ENCODE peak calls at places on chromosomes 13 and 19, in eight cellular contexts. F is AG09319, U is left cardiac atrium, E is cardiac fibroblast, I is NCI-H1417, J is iPS-NIHi11, K is T-cell, T is mucosa of gallbladder. C is an unnamed sample.

GRCh38 chr19:11461453-11461852 is 19.4 kb downstream of the ELAVL3 start:
- DNase-seq in E (no peak), I (no peak), K (no peak), U (no peak), F (no peak), J (no peak), T (no peak), C (no peak)

GRCh38 chr13:99206226-99206625 is 5.6 kb downstream of the UBAC2 start:
- DNase-seq in I (no peak), T (no peak), K (no peak), F (no peak), U (no peak), E (no peak), J (no peak), C (no peak)

GRCh38 chr19:29260477-29261317 is 47.7 kb upstream of the UQCRFS1 start:
- DNase-seq in K (no peak), J (peak), E (peak), U (no peak), T (no peak), F (no peak), I (peak), C (no peak)

GRCh38 chr19:47226426-47227346 is 4.3 kb downstream of the BBC3 start:
- DNase-seq in I (peak), T (peak), F (peak), J (no peak), U (peak), E (peak), K (no peak), C (peak)

GRCh38 chr13:85093808-85094207 is 705.4 kb downstream of the SLITRK6 start:
- DNase-seq in K (no peak), I (no peak), J (no peak), F (no peak), T (no peak), E (peak), U (peak), C (no peak)

GRCh38 chr13:103497404-103497803 is 431.2 kb upstream of the SLC10A2 start:
- DNase-seq in K (no peak), J (no peak), F (no peak), I (no peak), U (no peak), T (no peak), E (no peak), C (no peak)

GRCh38 chr13:43874512-43875092 is 4.9 kb downstream of the CCDC122 start:
- DNase-seq in T (no peak), U (no peak), J (no peak), F (no peak), E (peak), K (no peak), I (peak), C (no peak)

GRCh38 chr13:83740622-83741021 is 141.7 kb downstream of the SLITRK1 start:
- DNase-seq in F (no peak), E (no peak), T (no peak), U (no peak), K (no peak), I (no peak), J (no peak), C (no peak)

GRCh38 chr19:35490364-35490763 is at the start of gene KRTDAP:
- DNase-seq in F (no peak), E (no peak), I (no peak), J (no peak), T (no peak), K (no peak), U (no peak), C (no peak)

GRCh38 chr19:15404780-15405211 is 14.0 kb downstream of the AKAP8L start:
- DNase-seq in E (no peak), I (no peak), J (no peak), U (no peak), K (no peak), T (no peak), F (no peak), C (peak)

GRCh38 chr19:42206871-42207755 is 10.4 kb downstream of the DEDD2 start:
- DNase-seq in T (no peak), F (no peak), K (no peak), J (no peak), U (no peak), I (no peak), E (no peak), C (no peak)

GRCh38 chr19:2271516-2272103 is 10.4 kb downstream of the PEAK3 start:
- DNase-seq in E (peak), K (no peak), T (no peak), J (no peak), U (no peak), I (peak), F (no peak), C (no peak)

GRCh38 chr13:32639502-32640105 is 53.4 kb downstream of the PDS5B start:
- DNase-seq in U (peak), K (peak), I (peak), F (peak), E (peak), J (peak), T (peak), C (no peak)

GRCh38 chr19:36265064-36265463 is 50.2 kb downstream of the ZNF146 start:
- DNase-seq in K (no peak), I (no peak), U (no peak), J (no peak), E (no peak), T (no peak), F (no peak), C (no peak)

GRCh38 chr19:2289714-2290435 is 7.9 kb upstream of the PEAK3 start:
- DNase-seq in T (no peak), K (peak), J (no peak), U (no peak), I (peak), F (no peak), E (no peak), C (no peak)

GRCh38 chr19:39203372-39204341 is at the start of gene SYCN:
- DNase-seq in I (no peak), U (no peak), E (no peak), J (peak), T (no peak), F (no peak), K (no peak), C (no peak)

GRCh38 chr19:55348317-55349034 is 6.0 kb downstream of the COX6B2 start:
- DNase-seq in T (no peak), K (no peak), J (peak), E (no peak), U (no peak), F (no peak), I (no peak), C (no peak)

GRCh38 chr13:89755729-89756492 is 1591.6 kb upstream of the MIR17HG start:
- DNase-seq in T (no peak), K (no peak), I (no peak), U (no peak), J (no peak), E (no peak), F (no peak), C (no peak)

GRCh38 chr19:14059093-14059480 is 2.8 kb downstream of the PALM3 start:
- DNase-seq in F (no peak), J (peak), I (no peak), U (no peak), E (no peak), K (peak), T (no peak), C (no peak)

GRCh38 chr13:110304256-110304655 is 2.7 kb downstream of the COL4A1 start:
- DNase-seq in K (no peak), I (peak), T (no peak), F (no peak), E (peak), U (no peak), J (no peak), C (peak)

GRCh38 chr13:29105779-29106178 is 285.6 kb downstream of the MTUS2 start:
- DNase-seq in I (peak), J (peak), F (no peak), T (no peak), K (no peak), U (no peak), E (no peak), C (no peak)

GRCh38 chr19:33690461-33691427 is 69.0 kb downstream of the CHST8 start:
- DNase-seq in F (no peak), K (no peak), J (no peak), I (peak), E (no peak), T (no peak), U (no peak), C (no peak)

GRCh38 chr19:48506138-48506733 is 5.4 kb downstream of the LMTK3 start:
- DNase-seq in K (no peak), U (no peak), J (no peak), E (peak), I (peak), F (peak), T (no peak), C (peak)

GRCh38 chr13:31322025-31322424 is 122.2 kb downstream of the B3GLCT start:
- DNase-seq in J (no peak), E (peak), U (peak), K (no peak), I (no peak), F (peak), T (no peak), C (no peak)

GRCh38 chr19:8265872-8266271 is 42.3 kb downstream of the CD320 start:
- DNase-seq in J (no peak), T (no peak), F (no peak), K (no peak), U (no peak), I (peak), E (no peak), C (no peak)

GRCh38 chr19:58361900-58362271 is 665 bp downstream of the ZNF497 start:
- DNase-seq in I (no peak), K (no peak), E (peak), U (peak), F (no peak), T (no peak), J (peak), C (no peak)

GRCh38 chr13:37418490-37418889 is 180.1 kb downstream of the POSTN start:
- DNase-seq in F (no peak), J (no peak), I (no peak), T (no peak), K (no peak), U (no peak), E (no peak), C (no peak)

C was measured in Caki2.